ENCODE peak calls at places on chromosome 12, in seven cellular contexts. One of them, this sample, is unnamed.

GRCh38 chr12:27499377-27499776 is 24.6 kb upstream of the PPFIBP1 start:
- DNase-seq in mesenchymal stem cell: no peak
- DNase-seq in neuronal stem cell: no peak
- DNase-seq in H1: no peak
- DNase-seq in trophoblast cell: no peak
- DNase-seq in IMR-90: no peak
- DNase-seq in mesendoderm: no peak
- DNase-seq in this sample: no peak

GRCh38 chr12:45914090-45914489 is 76.3 kb downstream of the SCAF11 start:
- DNase-seq in mesenchymal stem cell: peak; percentile 80
- DNase-seq in mesendoderm: peak; percentile 67
- DNase-seq in neuronal stem cell: no peak
- DNase-seq in H1: no peak
- DNase-seq in trophoblast cell: no peak
- DNase-seq in IMR-90: peak; percentile 91
- DNase-seq in this sample: no peak

GRCh38 chr12:118591-118990 is 52.0 kb downstream of the IQSEC3 start:
- DNase-seq in IMR-90: no peak
- DNase-seq in trophoblast cell: no peak
- DNase-seq in mesendoderm: no peak
- DNase-seq in neuronal stem cell: no peak
- DNase-seq in mesenchymal stem cell: no peak
- DNase-seq in H1: no peak
- DNase-seq in this sample: no peak

GRCh38 chr12:81386101-81386500 is 308.2 kb downstream of the ACSS3 start:
- DNase-seq in neuronal stem cell: no peak
- DNase-seq in mesenchymal stem cell: no peak
- DNase-seq in trophoblast cell: no peak
- DNase-seq in H1: no peak
- DNase-seq in IMR-90: no peak
- DNase-seq in mesendoderm: no peak
- DNase-seq in this sample: no peak

GRCh38 chr12:4355843-4356327 is 23.6 kb downstream of the FGF23 start:
- DNase-seq in H1: peak; percentile 67
- DNase-seq in IMR-90: peak; percentile 8
- DNase-seq in mesenchymal stem cell: peak; percentile 9
- DNase-seq in trophoblast cell: peak; percentile 47
- DNase-seq in neuronal stem cell: peak; percentile 36
- DNase-seq in mesendoderm: peak; percentile 92
- DNase-seq in this sample: peak; percentile 96

GRCh38 chr12:20259786-20260185 is 108.6 kb upstream of the PDE3A start:
- DNase-seq in H1: no peak
- DNase-seq in mesenchymal stem cell: no peak
- DNase-seq in neuronal stem cell: no peak
- DNase-seq in trophoblast cell: no peak
- DNase-seq in mesendoderm: no peak
- DNase-seq in IMR-90: no peak
- DNase-seq in this sample: no peak

GRCh38 chr12:124939428-124940142 is 25.1 kb upstream of the UBC start:
- DNase-seq in IMR-90: peak; percentile 98
- DNase-seq in trophoblast cell: peak; percentile 92
- DNase-seq in mesenchymal stem cell: peak; percentile 98
- DNase-seq in H1: peak; percentile 90
- DNase-seq in neuronal stem cell: peak; percentile 96
- DNase-seq in mesendoderm: peak; percentile 99
- DNase-seq in this sample: peak; percentile 97

GRCh38 chr12:113230315-113231274 is 9.3 kb downstream of the TPCN1 start:
- DNase-seq in H1: no peak
- DNase-seq in mesendoderm: peak; percentile 59
- DNase-seq in IMR-90: no peak
- DNase-seq in neuronal stem cell: no peak
- DNase-seq in mesenchymal stem cell: no peak
- DNase-seq in trophoblast cell: peak; percentile 49
- DNase-seq in this sample: no peak

GRCh38 chr12:132466241-132467188 is 23.4 kb upstream of the FBRSL1 start:
- DNase-seq in IMR-90: no peak
- DNase-seq in mesendoderm: no peak
- DNase-seq in H1: no peak
- DNase-seq in neuronal stem cell: no peak
- DNase-seq in mesenchymal stem cell: no peak
- DNase-seq in trophoblast cell: no peak
- DNase-seq in this sample: no peak

GRCh38 chr12:133156125-133156690 is 25.1 kb upstream of the ZNF268 start:
- DNase-seq in trophoblast cell: no peak
- DNase-seq in mesenchymal stem cell: peak; percentile 14
- DNase-seq in neuronal stem cell: no peak
- DNase-seq in H1: no peak
- DNase-seq in mesendoderm: peak; percentile 35
- DNase-seq in IMR-90: no peak
- DNase-seq in this sample: no peak

GRCh38 chr12:81077329-81077685 is 572 bp upstream of the ACSS3 start:
- DNase-seq in mesendoderm: peak; percentile 99
- DNase-seq in IMR-90: no peak
- DNase-seq in neuronal stem cell: peak; percentile 57
- DNase-seq in mesenchymal stem cell: peak; percentile 24
- DNase-seq in trophoblast cell: no peak
- DNase-seq in H1: peak; percentile 71
- DNase-seq in this sample: peak; percentile 95

GRCh38 chr12:14774074-14774943 is 29.0 kb downstream of the WBP11 start:
- DNase-seq in mesenchymal stem cell: peak; percentile 97
- DNase-seq in H1: no peak
- DNase-seq in IMR-90: peak; percentile 94
- DNase-seq in trophoblast cell: peak; percentile 95
- DNase-seq in mesendoderm: peak; percentile 98
- DNase-seq in neuronal stem cell: peak; percentile 87
- DNase-seq in this sample: peak; percentile 98

GRCh38 chr12:15688202-15688736 is 100.9 kb downstream of the EPS8 start:
- DNase-seq in trophoblast cell: peak; percentile 1
- DNase-seq in neuronal stem cell: no peak
- DNase-seq in mesendoderm: no peak
- DNase-seq in mesenchymal stem cell: no peak
- DNase-seq in H1: no peak
- DNase-seq in IMR-90: no peak
- DNase-seq in this sample: peak; percentile 56

GRCh38 chr12:38892090-38892786 is 13.2 kb downstream of the CPNE8 start:
- DNase-seq in H1: no peak
- DNase-seq in trophoblast cell: peak; percentile 54
- DNase-seq in IMR-90: no peak
- DNase-seq in mesendoderm: peak; percentile 66
- DNase-seq in neuronal stem cell: no peak
- DNase-seq in mesenchymal stem cell: peak; percentile 83
- DNase-seq in this sample: no peak

GRCh38 chr12:76274699-76275098 is 73.5 kb downstream of the BBS10 start:
- DNase-seq in H1: no peak
- DNase-seq in IMR-90: peak; percentile 77
- DNase-seq in neuronal stem cell: no peak
- DNase-seq in trophoblast cell: no peak
- DNase-seq in mesendoderm: no peak
- DNase-seq in mesenchymal stem cell: peak; percentile 17
- DNase-seq in this sample: no peak

GRCh38 chr12:1859643-1860042 is 39.3 kb downstream of the LRTM2 start:
- DNase-seq in H1: no peak
- DNase-seq in trophoblast cell: peak; percentile 69
- DNase-seq in mesendoderm: no peak
- DNase-seq in IMR-90: peak; percentile 40
- DNase-seq in mesenchymal stem cell: peak; percentile 18
- DNase-seq in neuronal stem cell: no peak
- DNase-seq in this sample: peak; percentile 29

GRCh38 chr12:89663577-89664357 is 44.9 kb downstream of the ATP2B1 start:
- DNase-seq in mesendoderm: no peak
- DNase-seq in mesenchymal stem cell: peak; percentile 22
- DNase-seq in trophoblast cell: peak; percentile 75
- DNase-seq in neuronal stem cell: no peak
- DNase-seq in IMR-90: peak; percentile 20
- DNase-seq in H1: no peak
- DNase-seq in this sample: no peak

GRCh38 chr12:67705394-67706370 is 57.1 kb downstream of the DYRK2 start:
- DNase-seq in H1: no peak
- DNase-seq in mesenchymal stem cell: peak; percentile 82
- DNase-seq in mesendoderm: no peak
- DNase-seq in IMR-90: peak; percentile 82
- DNase-seq in neuronal stem cell: no peak
- DNase-seq in trophoblast cell: no peak
- DNase-seq in this sample: no peak

GRCh38 chr12:119720349-119720748 is 52.4 kb downstream of the PRKAB1 start:
- DNase-seq in H1: no peak
- DNase-seq in IMR-90: no peak
- DNase-seq in mesenchymal stem cell: no peak
- DNase-seq in mesendoderm: no peak
- DNase-seq in trophoblast cell: no peak
- DNase-seq in neuronal stem cell: no peak
- DNase-seq in this sample: no peak

GRCh38 chr12:111434680-111435338 is 29.1 kb downstream of the SH2B3 start:
- DNase-seq in mesendoderm: no peak
- DNase-seq in trophoblast cell: no peak
- DNase-seq in neuronal stem cell: no peak
- DNase-seq in IMR-90: peak; percentile 62
- DNase-seq in mesenchymal stem cell: peak; percentile 79
- DNase-seq in H1: no peak
- DNase-seq in this sample: no peak

DNA sequence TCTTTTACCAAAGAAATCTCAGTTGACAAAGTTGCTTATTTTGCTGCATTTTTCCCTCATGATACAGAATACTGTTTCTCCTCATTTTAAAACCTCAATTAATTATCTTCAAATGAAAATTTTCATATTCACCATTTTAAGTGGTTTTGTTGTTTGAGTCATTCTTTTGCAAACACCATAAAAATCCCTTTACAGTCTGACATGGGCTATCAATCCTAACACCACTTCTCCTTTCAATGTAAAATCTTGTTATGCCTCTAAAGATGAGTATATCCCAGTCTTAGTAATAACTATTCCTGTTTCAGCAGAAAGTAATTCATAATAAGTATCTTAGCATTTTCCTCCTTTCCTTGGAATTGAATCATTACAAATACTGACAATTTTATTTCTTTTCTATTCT is 192.2 kb downstream of the SYT1 start:
- DNase-seq in IMR-90: peak; percentile 37
- DNase-seq in mesendoderm: no peak
- DNase-seq in H1: no peak
- DNase-seq in mesenchymal stem cell: no peak
- DNase-seq in neuronal stem cell: no peak
- DNase-seq in trophoblast cell: no peak
- DNase-seq in this sample: no peak
- H3K4ac ChIP-seq in IMR-90: no peak overlapping the region
- H3K4ac ChIP-seq in mesendoderm: no peak overlapping the region
- H3K4ac ChIP-seq in H1: no peak overlapping the region
- H3K4ac ChIP-seq in mesenchymal stem cell: no peak overlapping the region
- H3K4ac ChIP-seq in neuronal stem cell: no peak overlapping the region
- H3K4ac ChIP-seq in trophoblast cell: no peak overlapping the region
- H3K4ac ChIP-seq in this sample: no peak overlapping the region

DNA sequence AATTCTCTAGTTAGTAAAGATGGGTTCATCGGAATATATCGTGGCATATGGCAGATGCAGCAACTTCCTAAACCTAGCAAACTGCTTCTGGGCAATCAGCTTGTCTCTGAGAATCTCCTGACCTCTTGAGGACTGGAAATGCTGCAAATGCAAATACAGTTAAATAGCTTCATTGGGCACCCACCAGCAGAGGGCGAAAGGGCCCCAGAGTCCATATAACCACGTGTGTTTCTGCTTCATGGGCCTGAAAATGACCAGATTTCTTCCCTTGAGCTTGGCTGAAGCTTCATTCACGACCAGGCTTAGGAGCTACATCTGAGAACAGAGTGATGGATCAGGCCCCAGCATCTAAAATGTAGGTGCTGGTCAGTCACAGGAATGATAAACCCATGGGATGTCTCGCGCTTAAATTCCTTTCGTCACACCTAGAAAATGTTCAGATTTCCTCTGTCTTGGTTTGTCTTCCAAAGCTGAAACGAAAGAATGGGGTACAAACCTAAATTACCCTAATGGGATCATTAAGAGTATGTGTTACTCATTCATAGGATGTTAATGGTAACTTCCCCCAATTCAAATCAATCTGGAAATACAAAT is 1482.5 kb upstream of the TMEM132C start:
- DNase-seq in mesendoderm: peak; percentile 86
- DNase-seq in H1: peak; percentile 58
- DNase-seq in trophoblast cell: peak; percentile 22
- DNase-seq in IMR-90: no peak
- DNase-seq in mesenchymal stem cell: no peak
- DNase-seq in neuronal stem cell: peak; percentile 11
- DNase-seq in this sample: peak; percentile 86
- H3K4ac ChIP-seq in mesendoderm: no peak overlapping the region
- H3K4ac ChIP-seq in H1: no peak overlapping the region
- H3K4ac ChIP-seq in trophoblast cell: no peak overlapping the region
- H3K4ac ChIP-seq in IMR-90: no peak overlapping the region
- H3K4ac ChIP-seq in mesenchymal stem cell: no peak overlapping the region
- H3K4ac ChIP-seq in neuronal stem cell: no peak overlapping the region
- H3K4ac ChIP-seq in this sample: no peak overlapping the region

GRCh38 chr12:11635341-11635740 is 14.1 kb upstream of the ETV6 start:
- DNase-seq in mesenchymal stem cell: no peak
- DNase-seq in neuronal stem cell: no peak
- DNase-seq in H1: no peak
- DNase-seq in IMR-90: no peak
- DNase-seq in trophoblast cell: no peak
- DNase-seq in mesendoderm: no peak
- DNase-seq in this sample: no peak

GRCh38 chr12:11628353-11628752 is 21.1 kb upstream of the ETV6 start:
- DNase-seq in trophoblast cell: no peak
- DNase-seq in mesenchymal stem cell: no peak
- DNase-seq in IMR-90: no peak
- DNase-seq in H1: no peak
- DNase-seq in mesendoderm: no peak
- DNase-seq in neuronal stem cell: no peak
- DNase-seq in this sample: no peak

GRCh38 chr12:11633968-11634367 is 15.5 kb upstream of the ETV6 start:
- DNase-seq in mesendoderm: no peak
- DNase-seq in H1: no peak
- DNase-seq in IMR-90: no peak
- DNase-seq in mesenchymal stem cell: peak; percentile 70
- DNase-seq in neuronal stem cell: no peak
- DNase-seq in trophoblast cell: no peak
- DNase-seq in this sample: no peak

GRCh38 chr12:11631288-11631687 is 18.2 kb upstream of the ETV6 start:
- DNase-seq in H1: no peak
- DNase-seq in trophoblast cell: no peak
- DNase-seq in mesenchymal stem cell: no peak
- DNase-seq in IMR-90: no peak
- DNase-seq in mesendoderm: no peak
- DNase-seq in neuronal stem cell: no peak
- DNase-seq in this sample: no peak

GRCh38 chr12:11630046-11630706 is 19.3 kb upstream of the ETV6 start:
- DNase-seq in mesendoderm: no peak
- DNase-seq in IMR-90: no peak
- DNase-seq in H1: no peak
- DNase-seq in mesenchymal stem cell: no peak
- DNase-seq in trophoblast cell: no peak
- DNase-seq in neuronal stem cell: no peak
- DNase-seq in this sample: no peak
- H3K4ac ChIP-seq in mesendoderm: no peak overlapping the region
- H3K4ac ChIP-seq in IMR-90: no peak overlapping the region
- H3K4ac ChIP-seq in H1: peak overlapping the region; percentile 44
- H3K4ac ChIP-seq in mesenchymal stem cell: no peak overlapping the region
- H3K4ac ChIP-seq in trophoblast cell: no peak overlapping the region
- H3K4ac ChIP-seq in neuronal stem cell: no peak overlapping the region
- H3K4ac ChIP-seq in this sample: no peak overlapping the region

DNA sequence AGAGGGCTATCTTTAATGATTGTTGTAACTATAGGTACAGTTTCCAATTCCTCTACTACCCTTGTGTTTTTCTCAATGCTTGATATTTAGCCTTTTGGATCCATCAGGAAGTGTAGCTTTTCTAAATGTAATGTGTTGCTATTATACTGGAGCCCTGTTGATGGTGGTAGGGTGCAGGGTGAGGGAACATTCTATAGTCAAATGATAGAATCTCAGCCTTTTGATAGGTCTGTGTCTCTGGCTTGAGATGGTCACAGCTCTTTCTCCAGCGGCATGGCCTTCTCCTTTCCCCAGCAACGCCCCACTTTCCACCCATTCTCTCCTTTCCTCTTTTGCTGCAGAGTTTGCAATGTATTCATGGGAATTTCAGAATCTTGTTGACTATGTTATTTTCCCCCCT is 398.6 kb downstream of the RERGL start:
- DNase-seq in mesenchymal stem cell: no peak
- DNase-seq in H1: no peak
- DNase-seq in mesendoderm: peak; percentile 3
- DNase-seq in IMR-90: no peak
- DNase-seq in trophoblast cell: no peak
- DNase-seq in neuronal stem cell: no peak
- DNase-seq in this sample: no peak
- H3K4ac ChIP-seq in mesenchymal stem cell: no peak overlapping the region
- H3K4ac ChIP-seq in H1: no peak overlapping the region
- H3K4ac ChIP-seq in mesendoderm: no peak overlapping the region
- H3K4ac ChIP-seq in IMR-90: no peak overlapping the region
- H3K4ac ChIP-seq in trophoblast cell: no peak overlapping the region
- H3K4ac ChIP-seq in neuronal stem cell: no peak overlapping the region
- H3K4ac ChIP-seq in this sample: no peak overlapping the region

This sample was measured in H9.